ENCODE peak calls at places on chromosomes 13 and 19, in eight cellular contexts. One of them, this sample, is unnamed.

GRCh38 chr19:4909172-4909896 is at the start of gene UHRF1:
- DNase-seq in SK-N-SH: peak
- DNase-seq in tibial nerve: no peak
- DNase-seq in HepG2: peak
- DNase-seq in H1: no peak
- DNase-seq in sigmoid colon: no peak
- DNase-seq in suprapubic skin: no peak
- DNase-seq in transverse colon: peak
- DNase-seq in this sample: no peak

GRCh38 chr13:20566424-20566916 is 487 bp upstream of the IFT88 start:
- DNase-seq in suprapubic skin: no peak
- DNase-seq in transverse colon: peak
- DNase-seq in SK-N-SH: no peak
- DNase-seq in tibial nerve: no peak
- DNase-seq in H1: peak
- DNase-seq in HepG2: peak
- DNase-seq in sigmoid colon: peak
- DNase-seq in this sample: peak

GRCh38 chr19:5342573-5343201 is 2.1 kb upstream of the PTPRS start:
- DNase-seq in SK-N-SH: no peak
- DNase-seq in H1: no peak
- DNase-seq in sigmoid colon: no peak
- DNase-seq in transverse colon: no peak
- DNase-seq in suprapubic skin: no peak
- DNase-seq in HepG2: no peak
- DNase-seq in tibial nerve: no peak
- DNase-seq in this sample: no peak

GRCh38 chr13:28637714-28638355 is 21.1 kb upstream of the POMP start:
- DNase-seq in SK-N-SH: no peak
- DNase-seq in sigmoid colon: no peak
- DNase-seq in HepG2: peak
- DNase-seq in tibial nerve: no peak
- DNase-seq in transverse colon: no peak
- DNase-seq in suprapubic skin: no peak
- DNase-seq in H1: no peak
- DNase-seq in this sample: no peak

GRCh38 chr13:29522044-29522685 is 73.3 kb downstream of the SLC7A1 start:
- DNase-seq in transverse colon: no peak
- DNase-seq in suprapubic skin: no peak
- DNase-seq in HepG2: no peak
- DNase-seq in SK-N-SH: no peak
- DNase-seq in sigmoid colon: no peak
- DNase-seq in H1: no peak
- DNase-seq in tibial nerve: no peak
- DNase-seq in this sample: no peak

GRCh38 chr13:41008349-41008980 is 10.7 kb downstream of the ELF1 start:
- DNase-seq in tibial nerve: no peak
- DNase-seq in suprapubic skin: no peak
- DNase-seq in SK-N-SH: no peak
- DNase-seq in transverse colon: no peak
- DNase-seq in sigmoid colon: no peak
- DNase-seq in H1: no peak
- DNase-seq in HepG2: peak
- DNase-seq in this sample: no peak

GRCh38 chr19:45315304-45315703 is 7.4 kb downstream of the CKM start:
- DNase-seq in suprapubic skin: no peak
- DNase-seq in transverse colon: no peak
- DNase-seq in tibial nerve: no peak
- DNase-seq in sigmoid colon: no peak
- DNase-seq in HepG2: no peak
- DNase-seq in SK-N-SH: no peak
- DNase-seq in H1: no peak
- DNase-seq in this sample: no peak

GRCh38 chr13:97394542-97394941 is 39.4 kb upstream of the RAP2A start:
- DNase-seq in transverse colon: no peak
- DNase-seq in HepG2: no peak
- DNase-seq in suprapubic skin: no peak
- DNase-seq in sigmoid colon: no peak
- DNase-seq in tibial nerve: no peak
- DNase-seq in SK-N-SH: no peak
- DNase-seq in H1: no peak
- DNase-seq in this sample: no peak

GRCh38 chr19:47704024-47704423 is 9.2 kb upstream of the EHD2 start:
- DNase-seq in SK-N-SH: no peak
- DNase-seq in transverse colon: peak
- DNase-seq in sigmoid colon: no peak
- DNase-seq in HepG2: no peak
- DNase-seq in H1: no peak
- DNase-seq in tibial nerve: no peak
- DNase-seq in suprapubic skin: no peak
- DNase-seq in this sample: no peak

GRCh38 chr19:54149021-54149812 is 10.3 kb downstream of the LENG1 start:
- DNase-seq in SK-N-SH: no peak
- DNase-seq in sigmoid colon: no peak
- DNase-seq in transverse colon: no peak
- DNase-seq in tibial nerve: no peak
- DNase-seq in suprapubic skin: no peak
- DNase-seq in H1: no peak
- DNase-seq in HepG2: no peak
- DNase-seq in this sample: no peak

GRCh38 chr19:45667620-45668341 is at the start of gene GIPR:
- DNase-seq in SK-N-SH: peak
- DNase-seq in transverse colon: peak
- DNase-seq in HepG2: peak
- DNase-seq in tibial nerve: no peak
- DNase-seq in suprapubic skin: no peak
- DNase-seq in sigmoid colon: no peak
- DNase-seq in H1: no peak
- DNase-seq in this sample: no peak

GRCh38 chr19:33825556-33825955 is 28.9 kb downstream of the KCTD15 start:
- DNase-seq in SK-N-SH: no peak
- DNase-seq in suprapubic skin: no peak
- DNase-seq in H1: no peak
- DNase-seq in transverse colon: no peak
- DNase-seq in tibial nerve: no peak
- DNase-seq in sigmoid colon: no peak
- DNase-seq in HepG2: no peak
- DNase-seq in this sample: no peak

GRCh38 chr13:73335226-73335625 is 276.4 kb downstream of the KLF5 start:
- DNase-seq in suprapubic skin: no peak
- DNase-seq in sigmoid colon: no peak
- DNase-seq in H1: no peak
- DNase-seq in tibial nerve: no peak
- DNase-seq in SK-N-SH: no peak
- DNase-seq in transverse colon: no peak
- DNase-seq in HepG2: no peak
- DNase-seq in this sample: no peak

GRCh38 chr13:48783831-48784230 is 130.1 kb downstream of the CYSLTR2 start:
- DNase-seq in tibial nerve: no peak
- DNase-seq in SK-N-SH: no peak
- DNase-seq in H1: no peak
- DNase-seq in sigmoid colon: no peak
- DNase-seq in transverse colon: no peak
- DNase-seq in suprapubic skin: no peak
- DNase-seq in HepG2: no peak
- DNase-seq in this sample: peak

DNA sequence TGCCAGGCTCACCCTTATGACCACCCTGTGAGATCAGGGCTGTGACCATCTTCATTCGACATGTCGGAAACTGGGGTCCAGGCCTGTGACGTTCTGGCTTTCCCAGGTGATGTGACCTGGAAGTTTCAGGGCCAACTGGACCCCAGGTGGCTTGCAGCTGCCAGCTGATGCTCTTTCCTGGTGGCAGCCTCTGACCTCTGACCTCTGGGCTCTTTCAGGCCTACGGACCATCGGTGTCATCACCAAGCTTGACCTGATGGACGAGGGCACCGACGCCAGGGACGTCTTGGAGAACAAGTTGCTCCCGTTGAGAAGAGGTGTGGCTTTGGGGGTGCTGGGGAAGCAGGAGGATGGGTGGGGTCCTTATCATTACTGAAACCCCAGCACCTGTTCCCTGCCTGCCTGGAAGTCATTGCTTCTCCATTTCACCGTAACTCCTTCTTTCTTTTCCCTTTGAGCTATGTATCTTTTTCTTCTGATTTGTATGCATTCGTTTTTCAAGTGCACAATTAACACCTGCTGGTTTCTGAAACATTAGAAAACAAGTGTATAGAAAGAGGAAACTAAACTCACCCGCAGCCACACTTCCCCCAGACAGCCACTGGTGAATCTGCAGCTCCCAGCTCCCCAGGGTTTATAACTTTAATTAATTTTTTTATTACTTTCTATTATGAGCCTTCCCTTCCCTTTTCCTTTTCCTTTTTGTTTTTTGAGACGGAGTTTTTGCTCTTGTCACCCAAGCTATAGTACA is 58.9 kb downstream of the TMED1 start:
- DNase-seq in HepG2: no peak
- DNase-seq in tibial nerve: no peak
- DNase-seq in H1: no peak
- DNase-seq in SK-N-SH: no peak
- DNase-seq in transverse colon: peak
- DNase-seq in suprapubic skin: no peak
- DNase-seq in sigmoid colon: no peak
- DNase-seq in this sample: no peak
- TF ChIP-seq EP300 in HepG2: no peak
- TF ChIP-seq EP300 in tibial nerve: no peak
- TF ChIP-seq EP300 in H1: no peak
- TF ChIP-seq EP300 in SK-N-SH: no peak
- TF ChIP-seq EP300 in transverse colon: no peak
- TF ChIP-seq EP300 in suprapubic skin: no peak
- TF ChIP-seq EP300 in sigmoid colon: no peak
- TF ChIP-seq EP300 in this sample: no peak

DNA sequence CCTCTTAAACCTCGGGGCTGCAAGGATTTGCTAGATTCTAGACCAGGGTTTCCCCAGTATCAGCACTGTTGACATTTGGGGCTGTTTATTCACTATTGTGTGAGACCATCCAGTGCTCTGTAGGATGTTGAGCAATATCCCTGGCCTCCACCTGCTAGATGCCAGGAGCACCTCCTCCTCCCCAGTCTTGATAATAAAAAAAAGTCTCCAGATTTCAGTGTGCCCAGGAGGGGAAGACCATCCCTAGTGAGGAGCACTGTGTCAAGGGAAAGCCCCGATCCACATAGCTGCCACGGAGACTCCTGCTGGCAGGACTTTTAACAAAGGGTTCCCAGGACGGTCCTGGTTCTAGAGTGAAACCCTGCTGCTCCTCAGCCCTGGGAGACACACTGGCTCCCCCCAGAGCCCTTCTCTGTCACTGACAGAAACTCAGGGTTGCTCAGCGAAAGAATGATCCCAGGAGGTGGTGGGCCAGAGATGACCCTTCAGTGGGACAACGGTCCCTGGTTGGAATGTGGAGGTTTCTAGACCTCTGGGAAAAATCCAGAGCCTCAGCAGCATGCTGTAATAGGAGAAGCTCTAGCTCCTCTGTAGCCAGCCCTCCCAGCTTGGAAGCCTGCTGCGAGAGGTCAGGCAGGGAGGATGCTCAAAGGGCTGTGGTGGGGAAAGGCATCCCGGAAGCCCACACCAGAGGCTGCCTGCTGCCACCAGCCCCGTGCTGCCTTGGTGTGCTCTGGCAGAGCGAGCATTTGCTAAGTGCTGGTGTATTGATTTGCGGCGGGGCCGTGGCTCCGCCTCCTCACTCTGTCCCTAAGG is 20.3 kb downstream of the LYL1 start:
- DNase-seq in H1: no peak
- DNase-seq in tibial nerve: no peak
- DNase-seq in suprapubic skin: no peak
- DNase-seq in SK-N-SH: peak
- DNase-seq in transverse colon: no peak
- DNase-seq in HepG2: peak
- DNase-seq in sigmoid colon: no peak
- DNase-seq in this sample: no peak
- H3K27ac ChIP-seq in H1: no peak
- H3K27ac ChIP-seq in tibial nerve: no peak
- H3K27ac ChIP-seq in suprapubic skin: peak
- H3K27ac ChIP-seq in SK-N-SH: peak
- H3K27ac ChIP-seq in transverse colon: peak
- H3K27ac ChIP-seq in HepG2: no peak
- H3K27ac ChIP-seq in sigmoid colon: peak
- H3K27ac ChIP-seq in this sample: peak

GRCh38 chr13:27036236-27036981 is 135.2 kb downstream of the USP12 start:
- DNase-seq in SK-N-SH: no peak
- DNase-seq in HepG2: no peak
- DNase-seq in tibial nerve: no peak
- DNase-seq in sigmoid colon: no peak
- DNase-seq in transverse colon: no peak
- DNase-seq in suprapubic skin: peak
- DNase-seq in H1: no peak
- DNase-seq in this sample: no peak
- TF ChIP-seq EP300 in SK-N-SH: no peak
- TF ChIP-seq EP300 in HepG2: no peak
- TF ChIP-seq EP300 in tibial nerve: no peak
- TF ChIP-seq EP300 in sigmoid colon: no peak
- TF ChIP-seq EP300 in transverse colon: no peak
- TF ChIP-seq EP300 in suprapubic skin: no peak
- TF ChIP-seq EP300 in H1: no peak
- TF ChIP-seq EP300 in this sample: no peak

GRCh38 chr19:2782936-2783780 is at the start of gene SGTA:
- DNase-seq in sigmoid colon: peak
- DNase-seq in SK-N-SH: peak
- DNase-seq in H1: peak
- DNase-seq in tibial nerve: peak
- DNase-seq in HepG2: peak
- DNase-seq in transverse colon: peak
- DNase-seq in suprapubic skin: peak
- DNase-seq in this sample: peak

GRCh38 chr19:2777952-2778683 is 5.0 kb downstream of the SGTA start:
- DNase-seq in HepG2: no peak
- DNase-seq in tibial nerve: no peak
- DNase-seq in sigmoid colon: no peak
- DNase-seq in SK-N-SH: no peak
- DNase-seq in transverse colon: no peak
- DNase-seq in suprapubic skin: no peak
- DNase-seq in H1: no peak
- DNase-seq in this sample: no peak

GRCh38 chr19:2779121-2779740 is 3.8 kb downstream of the SGTA start:
- DNase-seq in SK-N-SH: no peak
- DNase-seq in transverse colon: no peak
- DNase-seq in H1: no peak
- DNase-seq in tibial nerve: no peak
- DNase-seq in HepG2: no peak
- DNase-seq in suprapubic skin: no peak
- DNase-seq in sigmoid colon: no peak
- DNase-seq in this sample: no peak

GRCh38 chr19:2782357-2782935 is 627 bp downstream of the SGTA start:
- DNase-seq in suprapubic skin: no peak
- DNase-seq in sigmoid colon: no peak
- DNase-seq in transverse colon: peak
- DNase-seq in SK-N-SH: no peak
- DNase-seq in HepG2: no peak
- DNase-seq in tibial nerve: no peak
- DNase-seq in H1: no peak
- DNase-seq in this sample: no peak

DNA sequence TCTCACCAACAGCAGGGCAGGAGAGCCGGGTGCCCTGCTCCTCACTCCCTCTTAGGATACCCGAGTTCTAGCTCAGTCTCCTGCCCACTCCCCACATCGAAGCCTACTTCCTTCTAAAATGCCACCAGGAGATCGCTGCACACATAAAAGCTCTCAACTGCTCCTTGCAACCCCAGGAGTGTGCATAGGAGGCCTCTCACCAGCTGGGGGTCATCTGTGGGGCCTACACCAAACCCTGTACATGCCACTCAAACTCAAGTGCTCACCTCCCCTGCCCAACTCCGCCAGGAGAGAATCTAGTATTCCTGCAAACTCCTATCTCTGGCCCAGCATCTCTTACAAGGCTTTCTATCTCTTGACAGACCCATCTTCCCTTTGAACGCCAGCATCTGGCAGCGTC is 2.8 kb downstream of the SGTA start:
- DNase-seq in sigmoid colon: no peak
- DNase-seq in SK-N-SH: no peak
- DNase-seq in tibial nerve: no peak
- DNase-seq in transverse colon: no peak
- DNase-seq in suprapubic skin: no peak
- DNase-seq in H1: no peak
- DNase-seq in HepG2: no peak
- DNase-seq in this sample: no peak
- H3K27ac ChIP-seq in sigmoid colon: no peak
- H3K27ac ChIP-seq in SK-N-SH: no peak
- H3K27ac ChIP-seq in tibial nerve: no peak
- H3K27ac ChIP-seq in transverse colon: no peak
- H3K27ac ChIP-seq in suprapubic skin: no peak
- H3K27ac ChIP-seq in H1: no peak
- H3K27ac ChIP-seq in HepG2: no peak
- H3K27ac ChIP-seq in this sample: no peak